ENCODE peak calls at places on chromosomes 1 and 21, in eight cellular contexts. N, M, F, C, A, E, Y and S are unnamed samples.
A peak's percentile ranks its signal among the peaks of the same experiment; 100 is the strongest.

GRCh38 chr1:222897527-222898190 is 82.8 kb downstream of the DISP1 start:
- DNase-seq in Y (no peak), C (no peak), A (no peak), N (no peak), F (no peak), E (no peak), M (no peak), S (no peak)

GRCh38 chr1:88777604-88778149 is 93.6 kb downstream of the PKN2 start:
- DNase-seq in E (no peak), F (no peak), N (no peak), A (no peak), M (no peak), Y (no peak), C (no peak), S (no peak)

GRCh38 chr1:158952416-158952815 is 21.1 kb downstream of the PYHIN1 start:
- DNase-seq in Y (no peak), F (no peak), A (no peak), N (no peak), M (no peak), E (no peak), C (no peak), S (no peak)

GRCh38 chr1:48870596-48870995 is 93.9 kb upstream of the BEND5 start:
- DNase-seq in F (peak; percentile 51), A (no peak), M (no peak), C (no peak), E (no peak), N (no peak), Y (no peak), S (no peak)

GRCh38 chr1:78157162-78157561 is 111.4 kb downstream of the GIPC2 start:
- DNase-seq in A (no peak), F (no peak), Y (no peak), N (peak; percentile 20), C (no peak), M (no peak), E (no peak), S (no peak)

GRCh38 chr1:82219841-82220240 is 419.1 kb downstream of the ADGRL2 start:
- DNase-seq in F (no peak), Y (no peak), E (no peak), N (no peak), A (no peak), M (no peak), C (no peak), S (no peak)

GRCh38 chr1:230144765-230145504 is 77.9 kb downstream of the GALNT2 start:
- DNase-seq in C (no peak), E (no peak), F (no peak), N (no peak), M (no peak), A (no peak), Y (no peak), S (no peak)

GRCh38 chr21:38950388-38951094 is 144.8 kb downstream of the ETS2 start:
- DNase-seq in Y (no peak), N (peak; percentile 41), M (no peak), A (no peak), E (peak; percentile 73), F (no peak), C (peak; percentile 30), S (no peak)

GRCh38 chr1:115492880-115493279 is 148.9 kb upstream of the VANGL1 start:
- DNase-seq in M (no peak), C (no peak), Y (no peak), A (no peak), N (peak; percentile 46), F (no peak), E (no peak), S (no peak)

GRCh38 chr21:34974162-34974981 is 74.7 kb downstream of the RUNX1 start:
- DNase-seq in E (no peak), M (no peak), C (no peak), Y (peak; percentile 47), N (no peak), A (peak; percentile 37), F (no peak), S (no peak)

GRCh38 chr1:20597650-20598049 is 8.8 kb downstream of the CDA start:
- DNase-seq in N (no peak), Y (no peak), M (no peak), C (no peak), A (no peak), F (no peak), E (no peak), S (no peak)

GRCh38 chr1:224253721-224254120 is 70.7 kb downstream of the DEGS1 start:
- DNase-seq in N (no peak), E (no peak), M (no peak), C (no peak), Y (no peak), A (no peak), F (no peak), S (no peak)

GRCh38 chr21:42525228-42525604 is 11.6 kb downstream of the SLC37A1 start:
- DNase-seq in E (no peak), A (no peak), N (peak; percentile 43), C (no peak), F (peak; percentile 54), Y (no peak), M (no peak), S (no peak)

GRCh38 chr1:226874579-226875425 is 4.4 kb downstream of the PSEN2 start:
- DNase-seq in Y (no peak), A (no peak), C (no peak), N (no peak), E (no peak), F (no peak), M (no peak), S (no peak)

DNA sequence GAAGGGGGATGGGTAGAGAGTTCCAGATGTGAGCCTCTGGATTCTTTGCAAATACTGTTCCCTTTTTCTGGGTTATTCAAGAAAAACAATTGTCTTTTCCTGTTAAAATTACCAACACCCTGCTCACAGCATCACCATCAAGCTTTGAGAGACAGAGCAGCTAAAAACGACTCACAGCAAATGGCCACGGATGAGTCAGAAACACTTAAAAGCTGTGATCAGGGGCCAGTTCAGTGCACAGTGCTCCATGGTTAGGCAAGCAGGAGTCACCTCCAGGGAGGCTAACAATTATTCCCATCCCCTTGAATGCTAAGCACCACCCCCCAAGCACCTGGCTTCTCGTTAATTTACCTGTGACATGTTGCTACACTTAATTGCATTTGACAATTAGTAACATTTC is 128.4 kb upstream of the CAMK1G start:
- DNase-seq in A (no peak), N (peak; percentile 35), Y (no peak), F (no peak), M (no peak), E (no peak), C (no peak), S (no peak)
- H3K27ac ChIP-seq in A (no peak overlapping the region), N (no peak overlapping the region), Y (no peak overlapping the region), F (no peak overlapping the region), M (no peak overlapping the region), E (no peak overlapping the region), C (no peak overlapping the region), S (no peak overlapping the region)

GRCh38 chr1:204337047-204337446 is 22.7 kb downstream of the PLEKHA6 start:
- DNase-seq in M (no peak), A (no peak), C (no peak), E (no peak), Y (no peak), F (no peak), N (no peak), S (no peak)

GRCh38 chr1:204335085-204335484 is 24.6 kb downstream of the PLEKHA6 start:
- DNase-seq in M (no peak), Y (no peak), C (no peak), F (no peak), E (no peak), N (no peak), A (no peak), S (no peak)

GRCh38 chr1:204335533-204335932 is 24.2 kb downstream of the PLEKHA6 start:
- DNase-seq in A (no peak), N (no peak), E (no peak), F (no peak), Y (no peak), C (no peak), M (no peak), S (no peak)

GRCh38 chr1:204337583-204337982 is 22.1 kb downstream of the PLEKHA6 start:
- DNase-seq in C (no peak), Y (no peak), A (no peak), M (no peak), F (no peak), N (no peak), E (peak; percentile 50), S (no peak)

DNA sequence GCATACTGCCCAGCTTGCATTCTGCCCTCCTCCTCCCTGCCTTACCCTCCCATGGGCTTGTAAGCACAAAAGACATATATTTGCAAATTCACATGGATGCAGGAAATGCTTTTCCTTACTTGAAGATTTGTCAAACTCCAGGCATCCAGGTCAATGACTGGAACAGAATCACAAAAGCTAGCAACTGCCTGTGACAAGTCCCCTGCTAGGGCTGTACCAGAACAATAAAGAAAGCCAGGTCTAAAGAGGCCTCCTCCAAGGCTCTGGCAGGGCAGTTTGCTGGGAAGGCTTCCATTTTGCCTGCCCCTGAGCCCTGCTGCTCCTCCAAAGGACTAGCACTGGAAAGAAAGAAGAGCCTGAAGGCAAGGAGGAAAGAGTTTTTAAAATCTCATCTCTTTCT is 23.1 kb downstream of the PLEKHA6 start:
- DNase-seq in A (no peak), Y (no peak), N (no peak), C (no peak), M (no peak), E (no peak), F (no peak), S (no peak)
- H3K27ac ChIP-seq in A (no peak overlapping the region), Y (no peak overlapping the region), N (no peak overlapping the region), C (no peak overlapping the region), M (no peak overlapping the region), E (peak overlapping the region; percentile 76), F (no peak overlapping the region), S (no peak overlapping the region)

DNA sequence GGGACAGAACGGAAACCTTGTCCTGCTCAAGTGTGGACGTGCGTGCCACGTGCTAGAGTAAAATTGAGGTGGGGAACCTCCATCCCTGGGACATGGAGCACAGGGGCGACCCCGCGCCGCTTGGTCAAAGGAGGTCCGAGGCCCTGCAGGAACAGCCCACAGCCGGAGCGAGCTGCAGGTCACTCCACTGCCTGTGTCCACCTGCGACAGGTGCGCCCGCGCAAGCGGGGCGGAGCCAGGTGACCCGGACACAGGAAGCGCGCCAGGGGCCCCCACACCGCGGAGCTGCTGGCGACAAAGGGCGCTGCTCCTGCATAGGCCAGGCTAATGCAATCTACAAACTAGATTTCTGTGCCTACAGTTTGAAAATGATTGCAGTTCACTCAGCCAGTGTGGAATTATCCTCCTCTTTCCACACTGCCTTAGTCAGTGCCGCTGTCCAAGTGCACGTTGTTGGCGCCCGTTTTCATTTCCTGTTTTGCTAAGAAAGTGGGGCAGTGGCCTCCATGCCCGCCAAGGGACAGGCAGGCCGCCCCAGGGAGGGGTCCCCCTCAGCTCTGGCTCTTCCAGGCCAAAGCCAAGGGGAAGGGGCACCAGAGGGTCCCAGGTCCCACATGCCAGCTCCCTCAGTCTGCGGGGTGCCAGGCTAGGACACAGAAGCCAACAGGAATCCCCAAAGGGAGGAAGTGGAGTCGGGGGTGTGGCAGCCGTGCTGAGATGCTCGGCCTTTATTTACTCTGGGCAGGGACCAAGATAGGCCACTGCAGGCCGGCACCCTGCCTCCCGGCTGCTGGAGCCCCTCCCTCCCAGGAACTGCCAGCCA is 4.3 kb upstream of the NADK start:
- DNase-seq in N (no peak), E (peak; percentile 86), A (no peak), Y (peak; percentile 42), F (peak; percentile 35), C (peak; percentile 86), M (peak; percentile 78), S (no peak)
- H3K27ac ChIP-seq in N (no peak overlapping the region), E (peak overlapping the region; percentile 91), A (peak overlapping the region; percentile 39), Y (peak overlapping the region; percentile 69), F (no peak overlapping the region), C (peak overlapping the region; percentile 64), M (peak overlapping the region; percentile 72), S (peak overlapping the region; percentile 61)

DNA sequence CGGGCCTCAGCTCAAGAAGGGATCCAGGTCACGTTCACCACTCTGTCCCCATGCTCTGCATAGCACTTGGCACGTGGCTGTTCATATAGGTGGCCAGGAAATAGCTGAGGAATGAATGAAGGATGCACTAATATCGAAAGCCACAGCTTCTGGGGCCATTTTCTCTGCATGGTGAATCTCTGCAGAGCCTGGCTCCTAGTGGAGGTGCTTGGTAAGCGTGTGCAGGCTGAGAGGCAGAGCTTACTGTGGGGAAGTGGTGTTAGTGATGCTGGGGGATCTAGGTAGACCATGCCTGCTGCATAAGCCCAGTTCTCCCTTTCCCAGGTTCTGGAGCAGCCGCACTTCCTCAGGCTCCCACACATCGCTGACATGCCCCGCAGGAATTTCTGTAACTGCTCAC is 8.3 kb downstream of the CSRP1 start:
- DNase-seq in C (no peak), Y (no peak), A (no peak), M (no peak), F (no peak), E (no peak), N (no peak), S (no peak)
- H3K27ac ChIP-seq in C (peak overlapping the region; percentile 97), Y (no peak overlapping the region), A (no peak overlapping the region), M (no peak overlapping the region), F (no peak overlapping the region), E (peak overlapping the region; percentile 97), N (no peak overlapping the region), S (peak overlapping the region; percentile 98)